ENCODE peak calls at places on chromosomes 5 and 9, in six cellular contexts. C, P, W, X, H and K are unnamed samples.
A peak's percentile ranks its signal among the peaks of the same experiment; 100 is the strongest.

GRCh38 chr5:1519631-1520141 is 4.1 kb downstream of the LPCAT1 start:
- DNase-seq in C (peak; percentile 32), P (peak; percentile 64), W (peak; percentile 4), X (no peak), H (no peak), K (no peak)

GRCh38 chr5:6274846-6275543 is 103.4 kb downstream of the MED10 start:
- DNase-seq in C (no peak), P (no peak), W (no peak), X (peak; percentile 68), H (no peak), K (no peak)

GRCh38 chr9:108830292-108830691 is 25.5 kb downstream of the ACTL7B start:
- DNase-seq in C (no peak), P (no peak), W (no peak), X (no peak), H (no peak), K (no peak)

GRCh38 chr5:33271606-33272005 is 169.2 kb upstream of the TARS1 start:
- DNase-seq in C (no peak), P (no peak), W (no peak), X (no peak), H (no peak), K (no peak)

GRCh38 chr5:109706065-109706464 is 16.3 kb downstream of the MAN2A1 start:
- DNase-seq in C (no peak), P (no peak), W (no peak), X (no peak), H (no peak), K (no peak)

GRCh38 chr9:137491735-137492432 is 32.8 kb upstream of the NSMF start:
- DNase-seq in C (no peak), P (no peak), W (no peak), X (no peak), H (no peak), K (no peak)

GRCh38 chr5:43304520-43304919 is 8.7 kb downstream of the HMGCS1 start:
- DNase-seq in C (no peak), P (no peak), W (no peak), X (no peak), H (no peak), K (no peak)

GRCh38 chr5:66361070-66361469 is 217.0 kb downstream of the SREK1 start:
- DNase-seq in C (no peak), P (no peak), W (no peak), X (no peak), H (no peak), K (no peak)

GRCh38 chr9:85038061-85038460 is 368.5 kb downstream of the NTRK2 start:
- DNase-seq in C (no peak), P (no peak), W (no peak), X (no peak), H (no peak), K (no peak)

GRCh38 chr9:129568560-129569505 is 52.1 kb downstream of the C9orf50 start:
- DNase-seq in C (peak; percentile 71), P (no peak), W (peak; percentile 27), X (peak; percentile 22), H (peak; percentile 69), K (no peak)

GRCh38 chr5:51411917-51412316 is 28.7 kb downstream of the ISL1 start:
- DNase-seq in C (no peak), P (no peak), W (no peak), X (no peak), H (no peak), K (no peak)

GRCh38 chr9:129174724-129175514 is 3.1 kb downstream of the IER5L start:
- DNase-seq in C (peak; percentile 93), P (no peak), W (peak; percentile 80), X (peak; percentile 69), H (peak; percentile 94), K (peak; percentile 70)

GRCh38 chr9:17013010-17013409 is 121.8 kb upstream of the CNTLN start:
- DNase-seq in C (no peak), P (no peak), W (no peak), X (no peak), H (no peak), K (no peak)